ENCODE peak calls at places on chromosome 19, in seven cellular contexts. One of them, this sample, is unnamed.

GRCh38 chr19:45179063-45179847 is 671 bp downstream of the BLOC1S3 start:
- DNase-seq in fibroblast of lung: no peak
- DNase-seq in uterus: no peak
- DNase-seq in PC-3: peak; percentile 30
- DNase-seq in spleen: peak; percentile 91
- DNase-seq in colonic mucosa: no peak
- DNase-seq in thoracic aorta: no peak
- DNase-seq in this sample: no peak

GRCh38 chr19:30029721-30030510 is 87.9 kb downstream of the URI1 start:
- DNase-seq in thoracic aorta: no peak
- DNase-seq in PC-3: peak; percentile 91
- DNase-seq in uterus: no peak
- DNase-seq in spleen: no peak
- DNase-seq in fibroblast of lung: peak; percentile 4
- DNase-seq in colonic mucosa: no peak
- DNase-seq in this sample: no peak

GRCh38 chr19:49676136-49676689 is 858 bp upstream of the PRMT1 start:
- DNase-seq in fibroblast of lung: peak; percentile 97
- DNase-seq in thoracic aorta: no peak
- DNase-seq in spleen: peak; percentile 90
- DNase-seq in colonic mucosa: peak; percentile 90
- DNase-seq in uterus: peak; percentile 93
- DNase-seq in PC-3: peak; percentile 86
- DNase-seq in this sample: peak; percentile 78

GRCh38 chr19:49224856-49225255 is 67.3 kb downstream of the TRPM4 start:
- DNase-seq in PC-3: peak; percentile 88
- DNase-seq in colonic mucosa: peak; percentile 68
- DNase-seq in spleen: no peak
- DNase-seq in uterus: no peak
- DNase-seq in thoracic aorta: no peak
- DNase-seq in fibroblast of lung: peak; percentile 39
- DNase-seq in this sample: no peak

GRCh38 chr19:50896591-50897190 is 14.5 kb downstream of the KLK4 start:
- DNase-seq in PC-3: peak; percentile 75
- DNase-seq in spleen: peak; percentile 83
- DNase-seq in colonic mucosa: no peak
- DNase-seq in uterus: no peak
- DNase-seq in fibroblast of lung: peak; percentile 37
- DNase-seq in thoracic aorta: no peak
- DNase-seq in this sample: no peak

GRCh38 chr19:6718741-6719539 is 1.5 kb downstream of the C3 start:
- DNase-seq in uterus: no peak
- DNase-seq in spleen: no peak
- DNase-seq in fibroblast of lung: peak; percentile 7
- DNase-seq in thoracic aorta: no peak
- DNase-seq in PC-3: peak; percentile 48
- DNase-seq in colonic mucosa: no peak
- DNase-seq in this sample: no peak

GRCh38 chr19:18156841-18157464 is 4.0 kb downstream of the PIK3R2 start:
- DNase-seq in uterus: peak; percentile 89
- DNase-seq in colonic mucosa: peak; percentile 96
- DNase-seq in thoracic aorta: no peak
- DNase-seq in PC-3: peak; percentile 40
- DNase-seq in fibroblast of lung: peak; percentile 93
- DNase-seq in spleen: peak; percentile 89
- DNase-seq in this sample: peak; percentile 74

GRCh38 chr19:10920781-10921180 is 7.7 kb downstream of the YIPF2 start:
- DNase-seq in uterus: no peak
- DNase-seq in spleen: no peak
- DNase-seq in colonic mucosa: no peak
- DNase-seq in thoracic aorta: no peak
- DNase-seq in fibroblast of lung: no peak
- DNase-seq in PC-3: no peak
- DNase-seq in this sample: no peak

GRCh38 chr19:39953915-39954314 is 17.1 kb upstream of the PSMC4 start:
- DNase-seq in uterus: no peak
- DNase-seq in colonic mucosa: peak; percentile 9
- DNase-seq in thoracic aorta: no peak
- DNase-seq in PC-3: no peak
- DNase-seq in spleen: no peak
- DNase-seq in fibroblast of lung: no peak
- DNase-seq in this sample: no peak

GRCh38 chr19:52211203-52211602 is 21.4 kb downstream of the PPP2R1A start:
- DNase-seq in fibroblast of lung: no peak
- DNase-seq in PC-3: no peak
- DNase-seq in uterus: no peak
- DNase-seq in spleen: no peak
- DNase-seq in thoracic aorta: no peak
- DNase-seq in colonic mucosa: no peak
- DNase-seq in this sample: no peak

GRCh38 chr19:45137179-45137761 is 23.5 kb downstream of the NKPD1 start:
- DNase-seq in thoracic aorta: no peak
- DNase-seq in spleen: no peak
- DNase-seq in PC-3: no peak
- DNase-seq in fibroblast of lung: no peak
- DNase-seq in colonic mucosa: no peak
- DNase-seq in uterus: no peak
- DNase-seq in this sample: no peak

GRCh38 chr19:42392165-42392564 is 2.1 kb upstream of the CNFN start:
- DNase-seq in fibroblast of lung: no peak
- DNase-seq in uterus: no peak
- DNase-seq in colonic mucosa: no peak
- DNase-seq in thoracic aorta: no peak
- DNase-seq in PC-3: no peak
- DNase-seq in spleen: no peak
- DNase-seq in this sample: no peak

GRCh38 chr19:48444129-48444932 is 1.5 kb upstream of the GRWD1 start:
- DNase-seq in spleen: peak; percentile 76
- DNase-seq in PC-3: no peak
- DNase-seq in fibroblast of lung: no peak
- DNase-seq in colonic mucosa: no peak
- DNase-seq in uterus: no peak
- DNase-seq in thoracic aorta: no peak
- DNase-seq in this sample: no peak

GRCh38 chr19:13843104-13843921 is 33.6 kb upstream of the NANOS3 start:
- DNase-seq in fibroblast of lung: no peak
- DNase-seq in spleen: peak; percentile 84
- DNase-seq in PC-3: peak; percentile 92
- DNase-seq in uterus: peak; percentile 75
- DNase-seq in colonic mucosa: peak; percentile 82
- DNase-seq in thoracic aorta: no peak
- DNase-seq in this sample: no peak

GRCh38 chr19:52566121-52566520 is 4.0 kb upstream of the ZNF701 start:
- DNase-seq in spleen: no peak
- DNase-seq in thoracic aorta: no peak
- DNase-seq in PC-3: no peak
- DNase-seq in fibroblast of lung: no peak
- DNase-seq in uterus: no peak
- DNase-seq in colonic mucosa: no peak
- DNase-seq in this sample: no peak

GRCh38 chr19:36136975-36137686 is 2.7 kb upstream of the CAPNS1 start:
- DNase-seq in fibroblast of lung: peak; percentile 63
- DNase-seq in thoracic aorta: peak; percentile 61
- DNase-seq in colonic mucosa: peak; percentile 84
- DNase-seq in PC-3: peak; percentile 91
- DNase-seq in spleen: no peak
- DNase-seq in uterus: peak; percentile 50
- DNase-seq in this sample: no peak

DNA sequence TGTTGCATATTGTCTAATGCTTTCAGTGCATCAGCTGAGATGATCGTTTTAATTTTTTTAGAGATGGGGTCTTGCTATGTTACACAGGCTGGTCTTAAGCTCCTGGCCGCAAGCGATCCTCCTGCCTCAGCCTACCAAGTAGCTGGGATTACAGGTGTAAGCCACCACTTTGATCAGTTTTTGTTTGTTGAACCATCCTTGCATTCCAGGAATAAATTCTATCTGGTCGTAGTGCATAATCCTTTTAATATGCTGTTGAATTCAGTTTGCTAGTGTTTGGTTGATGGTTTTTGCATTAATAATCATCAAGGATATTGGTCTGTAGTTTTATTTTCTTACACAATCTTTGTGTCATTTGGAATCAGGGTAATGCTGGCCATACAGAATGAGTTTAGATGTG is 4.4 kb downstream of the ZNF211 start:
- DNase-seq in PC-3: no peak
- DNase-seq in fibroblast of lung: no peak
- DNase-seq in spleen: peak; percentile 15
- DNase-seq in colonic mucosa: no peak
- DNase-seq in uterus: no peak
- DNase-seq in thoracic aorta: no peak
- DNase-seq in this sample: no peak
- H3K36me3 ChIP-seq in PC-3: peaks cover 72% of the 10 kb centered on the region
- H3K36me3 ChIP-seq in fibroblast of lung: peaks cover 17% of the 10 kb centered on the region
- H3K36me3 ChIP-seq in spleen: peaks cover 80% of the 10 kb centered on the region
- H3K36me3 ChIP-seq in colonic mucosa: peaks cover 29% of the 10 kb centered on the region
- H3K36me3 ChIP-seq in uterus: peaks cover 3% of the 10 kb centered on the region
- H3K36me3 ChIP-seq in thoracic aorta: peaks cover 49% of the 10 kb centered on the region
- H3K36me3 ChIP-seq in this sample: peaks cover 24% of the 10 kb centered on the region

GRCh38 chr19:1221904-1222255 is 15.9 kb downstream of the CBARP start:
- DNase-seq in PC-3: no peak
- DNase-seq in fibroblast of lung: no peak
- DNase-seq in colonic mucosa: no peak
- DNase-seq in uterus: no peak
- DNase-seq in thoracic aorta: no peak
- DNase-seq in spleen: no peak
- DNase-seq in this sample: no peak

GRCh38 chr19:1220452-1221037 is 15.0 kb downstream of the STK11 start:
- DNase-seq in fibroblast of lung: no peak
- DNase-seq in PC-3: no peak
- DNase-seq in thoracic aorta: no peak
- DNase-seq in spleen: no peak
- DNase-seq in uterus: no peak
- DNase-seq in colonic mucosa: no peak
- DNase-seq in this sample: no peak

GRCh38 chr19:1219786-1220451 is 14.3 kb downstream of the STK11 start:
- DNase-seq in spleen: no peak
- DNase-seq in PC-3: no peak
- DNase-seq in uterus: no peak
- DNase-seq in colonic mucosa: no peak
- DNase-seq in thoracic aorta: no peak
- DNase-seq in fibroblast of lung: no peak
- DNase-seq in this sample: no peak

GRCh38 chr19:1222394-1222793 is 15.4 kb downstream of the CBARP start:
- DNase-seq in PC-3: no peak
- DNase-seq in colonic mucosa: no peak
- DNase-seq in uterus: no peak
- DNase-seq in thoracic aorta: no peak
- DNase-seq in spleen: no peak
- DNase-seq in fibroblast of lung: no peak
- DNase-seq in this sample: no peak

DNA sequence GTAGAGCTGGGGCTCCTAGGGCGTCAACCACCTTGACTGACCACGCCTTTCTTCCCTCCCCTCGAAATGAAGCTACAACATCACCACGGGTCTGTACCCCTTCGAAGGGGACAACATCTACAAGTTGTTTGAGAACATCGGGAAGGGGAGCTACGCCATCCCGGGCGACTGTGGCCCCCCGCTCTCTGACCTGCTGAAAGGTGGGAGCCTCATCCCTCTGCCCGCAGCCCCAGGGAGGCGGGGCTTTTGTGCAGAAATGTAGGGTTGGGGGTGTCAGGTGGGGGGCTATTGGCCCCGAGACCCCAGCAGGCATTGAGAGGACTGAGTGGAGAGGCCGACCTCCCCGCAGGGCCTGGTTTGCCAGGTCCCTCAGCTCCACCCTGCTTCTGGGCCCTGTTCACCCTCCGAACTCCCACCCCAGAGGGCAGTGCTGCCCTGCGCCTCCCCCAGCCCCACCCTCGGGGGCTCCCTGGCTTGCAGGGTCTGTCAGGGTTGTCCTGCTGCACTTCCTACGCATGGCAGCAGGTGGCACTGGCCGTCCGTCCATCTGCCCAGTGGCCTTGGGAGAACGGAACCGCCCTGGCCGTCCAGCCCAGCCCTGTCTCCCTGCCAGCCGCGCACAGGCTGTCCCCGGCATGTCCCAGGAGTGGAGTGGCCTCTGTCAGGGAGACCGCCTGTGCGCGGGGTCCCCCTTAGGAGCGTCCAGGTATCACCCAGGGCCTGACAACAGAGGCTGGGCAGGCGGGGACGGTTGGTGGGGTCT is 15.7 kb downstream of the STK11 start:
- DNase-seq in uterus: peak; percentile 48
- DNase-seq in thoracic aorta: no peak
- DNase-seq in fibroblast of lung: peak; percentile 59
- DNase-seq in colonic mucosa: no peak
- DNase-seq in PC-3: peak; percentile 27
- DNase-seq in spleen: no peak
- DNase-seq in this sample: peak; percentile 51
- H3K27ac ChIP-seq in uterus: peak overlapping the region; percentile 2
- H3K27ac ChIP-seq in thoracic aorta: peak overlapping the region; percentile 24
- H3K27ac ChIP-seq in fibroblast of lung: no peak overlapping the region
- H3K27ac ChIP-seq in colonic mucosa: no peak overlapping the region
- H3K27ac ChIP-seq in PC-3: no peak overlapping the region
- H3K27ac ChIP-seq in spleen: peak overlapping the region; percentile 34
- H3K27ac ChIP-seq in this sample: peak overlapping the region; percentile 32

DNA sequence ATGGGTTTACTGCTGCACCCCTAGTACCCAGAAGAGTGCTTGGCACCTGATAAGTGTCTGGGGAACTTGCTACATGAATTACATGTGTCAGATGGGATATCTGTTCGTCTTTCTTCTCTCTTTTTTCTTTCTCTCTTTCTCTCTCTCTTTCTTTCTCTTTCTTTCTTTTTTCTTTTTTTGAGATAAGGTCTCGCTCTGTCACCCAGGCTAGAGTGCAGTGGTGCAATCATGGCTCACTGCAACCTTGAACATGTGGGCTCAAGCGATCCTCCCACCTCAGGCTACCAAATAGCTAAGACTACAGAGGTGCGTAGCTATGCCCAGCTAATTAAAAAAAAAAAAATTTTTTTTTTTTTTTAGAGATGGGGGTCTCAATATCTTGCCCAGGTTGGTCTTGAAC is 6.1 kb downstream of the CADM4 start:
- DNase-seq in fibroblast of lung: no peak
- DNase-seq in uterus: no peak
- DNase-seq in thoracic aorta: no peak
- DNase-seq in spleen: no peak
- DNase-seq in colonic mucosa: no peak
- DNase-seq in PC-3: no peak
- DNase-seq in this sample: no peak
- H3K4me1 ChIP-seq in fibroblast of lung: peaks cover 9% of the 10 kb centered on the region
- H3K4me1 ChIP-seq in uterus: no peaks in the 10 kb centered on the region
- H3K4me1 ChIP-seq in thoracic aorta: no peaks in the 10 kb centered on the region
- H3K4me1 ChIP-seq in spleen: no peaks in the 10 kb centered on the region
- H3K4me1 ChIP-seq in colonic mucosa: no peaks in the 10 kb centered on the region
- H3K4me1 ChIP-seq in PC-3: no peaks in the 10 kb centered on the region
- H3K4me1 ChIP-seq in this sample: no peaks in the 10 kb centered on the region

DNA sequence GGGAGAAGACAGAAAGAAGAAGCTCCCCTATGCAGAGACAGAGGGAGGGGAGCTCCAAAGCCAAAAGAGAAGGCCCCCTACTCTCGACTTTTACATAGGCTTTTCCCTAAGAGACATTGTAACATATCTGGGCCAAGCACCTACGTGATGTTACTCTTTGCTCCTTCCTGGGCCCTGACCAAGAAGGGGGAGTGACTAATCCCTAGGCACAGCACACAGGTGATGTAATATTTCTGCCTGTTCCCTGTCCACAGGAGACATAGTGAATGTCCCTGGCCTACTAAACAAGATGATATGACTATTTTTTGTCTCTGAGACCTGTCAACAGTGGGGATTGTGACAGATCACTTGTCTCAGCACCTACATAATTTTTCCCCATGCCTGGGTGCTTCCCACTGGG is 15.9 kb upstream of the ZNF254 start:
- DNase-seq in spleen: no peak
- DNase-seq in fibroblast of lung: no peak
- DNase-seq in thoracic aorta: no peak
- DNase-seq in PC-3: no peak
- DNase-seq in colonic mucosa: no peak
- DNase-seq in uterus: no peak
- DNase-seq in this sample: no peak
- H3K36me3 ChIP-seq in spleen: peaks cover 78% of the 10 kb centered on the region
- H3K36me3 ChIP-seq in fibroblast of lung: no peaks in the 10 kb centered on the region
- H3K36me3 ChIP-seq in thoracic aorta: no peaks in the 10 kb centered on the region
- H3K36me3 ChIP-seq in PC-3: peaks cover 49% of the 10 kb centered on the region
- H3K36me3 ChIP-seq in colonic mucosa: no peaks in the 10 kb centered on the region
- H3K36me3 ChIP-seq in uterus: no peaks in the 10 kb centered on the region
- H3K36me3 ChIP-seq in this sample: no peaks in the 10 kb centered on the region